ENCODE peak calls at places on chromosomes 13 and 19, in ten cellular contexts. E, K, R, W, P, N, Z, X, F and B are unnamed samples.

GRCh38 chr13:25886438-25887214 is 165.2 kb downstream of the SHISA2 start:
- DNase-seq in K (no peak), R (no peak), P (no peak), E (no peak), X (no peak), N (no peak), F (no peak), Z (no peak), W (no peak), B (no peak)

GRCh38 chr19:1066748-1067340 is at the start of gene ARHGAP45:
- DNase-seq in E (peak), N (no peak), F (no peak), K (no peak), X (peak), Z (peak), P (no peak), R (peak), W (peak), B (peak)

GRCh38 chr13:34933349-34933748 is 8.7 kb upstream of the NBEA start:
- DNase-seq in R (no peak), N (no peak), F (no peak), E (no peak), X (no peak), Z (no peak), W (no peak), K (no peak), P (no peak), B (no peak)

GRCh38 chr19:54518844-54519243 is 16.2 kb downstream of the LAIR2 start:
- DNase-seq in E (peak), X (no peak), W (peak), N (peak), Z (no peak), P (no peak), R (no peak), F (no peak), K (no peak), B (no peak)

GRCh38 chr13:50390503-50391248 is 375.4 kb downstream of the KCNRG start:
- DNase-seq in N (no peak), K (no peak), E (no peak), Z (no peak), R (no peak), P (no peak), W (no peak), F (no peak), X (no peak), B (no peak)

GRCh38 chr19:6680141-6680540 is 10.2 kb upstream of the TNFSF14 start:
- DNase-seq in F (no peak), K (no peak), N (no peak), E (no peak), X (no peak), Z (no peak), R (no peak), W (no peak), P (no peak), B (no peak)

GRCh38 chr19:4916292-4917082 is 7.2 kb downstream of the UHRF1 start:
- DNase-seq in X (peak), K (no peak), W (peak), P (no peak), E (peak), N (no peak), Z (peak), F (no peak), R (peak), B (peak)

GRCh38 chr13:31761951-31762350 is 22.6 kb downstream of the RXFP2 start:
- DNase-seq in W (no peak), F (no peak), N (no peak), Z (no peak), P (no peak), R (no peak), X (no peak), E (no peak), K (no peak), B (no peak)

GRCh38 chr19:11710313-11710712 is 28.4 kb downstream of the ZNF823 start:
- DNase-seq in F (no peak), W (no peak), Z (no peak), X (no peak), P (no peak), R (no peak), E (no peak), K (no peak), N (no peak), B (no peak)

GRCh38 chr13:112726018-112726767 is 36.4 kb downstream of the ATP11A start:
- DNase-seq in W (no peak), X (no peak), N (no peak), E (no peak), K (no peak), Z (no peak), R (no peak), F (no peak), P (no peak), B (no peak)

GRCh38 chr19:42396248-42396541 is 6.1 kb upstream of the CNFN start:
- DNase-seq in W (no peak), K (no peak), N (peak), Z (no peak), F (no peak), R (no peak), X (no peak), P (peak), E (no peak), B (no peak)

GRCh38 chr13:59034198-59034597 is 1129.5 kb downstream of the DIAPH3 start:
- DNase-seq in F (no peak), K (no peak), W (no peak), Z (no peak), E (no peak), R (no peak), P (no peak), X (no peak), N (no peak), B (no peak)

GRCh38 chr19:8609210-8610040 is 1.1 kb downstream of the ADAMTS10 start:
- DNase-seq in E (no peak), P (no peak), R (no peak), F (no peak), X (no peak), N (no peak), Z (no peak), K (peak), W (peak), B (no peak)

GRCh38 chr19:35177377-35178274 is 23.1 kb downstream of the FXYD5 start:
- DNase-seq in P (no peak), Z (no peak), X (no peak), F (no peak), R (no peak), K (no peak), W (no peak), N (no peak), E (no peak), B (no peak)

GRCh38 chr19:13024126-13024957 is 29.1 kb downstream of the NFIX start:
- DNase-seq in W (no peak), E (no peak), X (no peak), Z (no peak), K (no peak), P (peak), N (no peak), R (no peak), F (no peak), B (no peak)

GRCh38 chr13:109454167-109454917 is 332.0 kb downstream of the IRS2 start:
- DNase-seq in W (no peak), F (peak), E (no peak), N (no peak), P (no peak), K (no peak), X (no peak), R (no peak), Z (no peak), B (no peak)

GRCh38 chr13:42495256-42495655 is 78.7 kb upstream of the TNFSF11 start:
- DNase-seq in F (no peak), E (no peak), Z (no peak), R (no peak), X (no peak), W (no peak), P (no peak), K (no peak), N (no peak), B (no peak)

GRCh38 chr19:33273881-33274662 is 28.3 kb downstream of the CEBPA start:
- DNase-seq in F (peak), W (no peak), E (no peak), K (peak), R (peak), N (peak), P (no peak), Z (peak), X (no peak), B (peak)

GRCh38 chr19:778910-779653 is 18.2 kb upstream of the PTBP1 start:
- DNase-seq in R (no peak), W (no peak), E (no peak), K (no peak), P (peak), X (no peak), N (no peak), F (peak), Z (no peak), B (no peak)

GRCh38 chr13:35675651-35676050 is 199.2 kb upstream of the MAB21L1 start:
- DNase-seq in N (no peak), F (no peak), K (no peak), W (no peak), E (no peak), P (no peak), R (no peak), X (no peak), Z (no peak), B (no peak)

GRCh38 chr19:34867631-34868030 is 59.1 kb upstream of the ZNF30 start:
- DNase-seq in X (no peak), N (no peak), K (no peak), E (no peak), P (no peak), F (no peak), W (no peak), Z (no peak), R (no peak), B (no peak)

GRCh38 chr13:90365130-90365529 is 982.4 kb upstream of the MIR17HG start:
- DNase-seq in Z (no peak), K (no peak), R (no peak), X (no peak), N (no peak), W (no peak), P (no peak), F (no peak), E (no peak), B (no peak)

GRCh38 chr13:50244913-50245574 is 229.8 kb downstream of the KCNRG start:
- DNase-seq in P (no peak), X (no peak), E (peak), W (peak), N (no peak), K (no peak), Z (peak), R (no peak), F (peak), B (peak)

GRCh38 chr19:17091758-17092333 is 16.3 kb downstream of the MYO9B start:
- DNase-seq in E (no peak), R (no peak), P (peak), N (no peak), X (no peak), W (peak), F (no peak), Z (no peak), K (no peak), B (no peak)

GRCh38 chr13:110018009-110018408 is 231.6 kb upstream of the IRS2 start:
- DNase-seq in K (no peak), E (no peak), N (no peak), Z (no peak), R (no peak), X (no peak), P (no peak), W (no peak), F (no peak), B (no peak)

GRCh38 chr13:103395140-103395539 is 328.9 kb upstream of the SLC10A2 start:
- DNase-seq in N (no peak), E (no peak), W (no peak), F (no peak), K (no peak), X (no peak), Z (no peak), P (no peak), R (no peak), B (no peak)

GRCh38 chr13:26989261-26990007 is 182.2 kb downstream of the USP12 start:
- DNase-seq in K (no peak), W (no peak), N (no peak), F (no peak), E (no peak), X (no peak), P (no peak), R (no peak), Z (no peak), B (no peak)

GRCh38 chr19:27935669-27936068 is 1277.3 kb downstream of the UQCRFS1 start:
- DNase-seq in K (no peak), X (no peak), W (no peak), R (no peak), Z (no peak), E (no peak), F (no peak), N (no peak), P (no peak), B (no peak)

GRCh38 chr13:69243366-69243765 is 864.3 kb upstream of the ATXN8OS start:
- DNase-seq in E (no peak), W (no peak), P (no peak), X (no peak), Z (no peak), N (peak), R (no peak), F (no peak), K (no peak), B (no peak)

GRCh38 chr13:18628428-18628827 is 553.2 kb downstream of the TUBA3C start:
- DNase-seq in X (no peak), W (peak), P (no peak), F (no peak), E (no peak), K (no peak), R (no peak), N (no peak), Z (no peak), B (no peak)